ENCODE peak calls at places on chromosome 20, in four cellular contexts. P is iPS-NIHi11, K is T-helper 17 cell, U is H9. J is an unnamed sample.

GRCh38 chr20:21213691-21214090 is 87.8 kb downstream of the KIZ start:
- DNase-seq in P (no peak), K (no peak), U (no peak), J (no peak)

GRCh38 chr20:22763257-22763906 is 179.0 kb upstream of the FOXA2 start:
- DNase-seq in P (no peak), K (no peak), U (no peak), J (no peak)

GRCh38 chr20:5660346-5660745 is 89.9 kb upstream of the SHLD1 start:
- DNase-seq in P (no peak), K (no peak), U (no peak), J (no peak)

GRCh38 chr20:63082308-63082938 is 75.7 kb upstream of the BHLHE23 start:
- DNase-seq in P (peak; percentile 96), K (peak; percentile 6), U (peak; percentile 66), J (no peak)

GRCh38 chr20:61953789-61954125 is 111.9 kb downstream of the TAF4 start:
- DNase-seq in P (no peak), K (no peak), U (no peak), J (no peak)

GRCh38 chr20:63552481-63553249 is 1.3 kb upstream of the FNDC11 start:
- DNase-seq in P (no peak), K (peak; percentile 37), U (peak; percentile 59), J (no peak)

GRCh38 chr20:62623488-62624324 is 18.6 kb upstream of the SLCO4A1 start:
- DNase-seq in P (peak; percentile 99), K (peak; percentile 71), U (peak; percentile 93), J (peak; percentile 96)

GRCh38 chr20:1415667-1416468 is 23.0 kb upstream of the FKBP1A start:
- DNase-seq in P (peak; percentile 19), K (no peak), U (no peak), J (no peak)

GRCh38 chr20:35648836-35649235 is 15.9 kb downstream of the CPNE1 start:
- DNase-seq in P (no peak), K (no peak), U (no peak), J (no peak)

GRCh38 chr20:24980321-24981053 is 12.1 kb downstream of the APMAP start:
- DNase-seq in P (no peak), K (no peak), U (peak; percentile 5), J (no peak)

GRCh38 chr20:20637998-20638397 is 74.4 kb downstream of the RALGAPA2 start:
- DNase-seq in P (no peak), K (no peak), U (no peak), J (no peak)

GRCh38 chr20:62815066-62815991 is 1.5 kb upstream of the COL9A3 start:
- DNase-seq in P (peak; percentile 82), K (no peak), U (peak; percentile 81), J (no peak)